ENCODE peak calls at places on chromosome 11, in five cellular contexts. One of them, this sample, is unnamed.

GRCh38 chr11:40032331-40032730 is 1427.1 kb downstream of the LRRC4C start:
- DNase-seq in heart left ventricle: no peak
- DNase-seq in GM20000: no peak
- DNase-seq in mesendoderm: peak
- DNase-seq in NCI-H774: no peak
- DNase-seq in this sample: no peak

GRCh38 chr11:134951305-134951700 is 539.3 kb upstream of the B3GAT1 start:
- DNase-seq in heart left ventricle: no peak
- DNase-seq in GM20000: no peak
- DNase-seq in mesendoderm: peak
- DNase-seq in NCI-H774: no peak
- DNase-seq in this sample: peak

GRCh38 chr11:13963949-13964770 is 1.6 kb downstream of the SPON1 start:
- DNase-seq in heart left ventricle: peak
- DNase-seq in GM20000: peak
- DNase-seq in mesendoderm: peak
- DNase-seq in NCI-H774: no peak
- DNase-seq in this sample: no peak

GRCh38 chr11:75639752-75640151 is 29.1 kb downstream of the MAP6 start:
- DNase-seq in heart left ventricle: peak
- DNase-seq in GM20000: no peak
- DNase-seq in mesendoderm: peak
- DNase-seq in NCI-H774: peak
- DNase-seq in this sample: no peak

GRCh38 chr11:77231800-77232199 is 69.7 kb downstream of the GDPD4 start:
- DNase-seq in heart left ventricle: no peak
- DNase-seq in GM20000: no peak
- DNase-seq in mesendoderm: no peak
- DNase-seq in NCI-H774: no peak
- DNase-seq in this sample: no peak

GRCh38 chr11:6584528-6584927 is 18.9 kb downstream of the RRP8 start:
- DNase-seq in heart left ventricle: no peak
- DNase-seq in GM20000: no peak
- DNase-seq in mesendoderm: no peak
- DNase-seq in NCI-H774: no peak
- DNase-seq in this sample: no peak

GRCh38 chr11:74971424-74971823 is 17.3 kb upstream of the NEU3 start:
- DNase-seq in heart left ventricle: no peak
- DNase-seq in GM20000: no peak
- DNase-seq in mesendoderm: no peak
- DNase-seq in NCI-H774: no peak
- DNase-seq in this sample: no peak

GRCh38 chr11:60265373-60266214 is 14.9 kb upstream of the MS4A4A start:
- DNase-seq in heart left ventricle: no peak
- DNase-seq in GM20000: peak
- DNase-seq in mesendoderm: peak
- DNase-seq in NCI-H774: peak
- DNase-seq in this sample: peak

GRCh38 chr11:107043242-107043991 is 25.1 kb upstream of the GUCY1A2 start:
- DNase-seq in heart left ventricle: no peak
- DNase-seq in GM20000: peak
- DNase-seq in mesendoderm: peak
- DNase-seq in NCI-H774: no peak
- DNase-seq in this sample: no peak

GRCh38 chr11:64244107-64244506 is 2.6 kb downstream of the PPP1R14B start:
- DNase-seq in heart left ventricle: no peak
- DNase-seq in GM20000: no peak
- DNase-seq in mesendoderm: no peak
- DNase-seq in NCI-H774: no peak
- DNase-seq in this sample: peak

GRCh38 chr11:24478718-24479117 is 18.1 kb upstream of the LUZP2 start:
- DNase-seq in heart left ventricle: no peak
- DNase-seq in GM20000: no peak
- DNase-seq in mesendoderm: no peak
- DNase-seq in NCI-H774: no peak
- DNase-seq in this sample: no peak

GRCh38 chr11:113666584-113666983 is 39.5 kb downstream of the TMPRSS5 start:
- DNase-seq in heart left ventricle: no peak
- DNase-seq in GM20000: no peak
- DNase-seq in mesendoderm: no peak
- DNase-seq in NCI-H774: no peak
- DNase-seq in this sample: no peak

GRCh38 chr11:69841859-69842698 is 22.9 kb upstream of the FGF3 start:
- DNase-seq in heart left ventricle: no peak
- DNase-seq in GM20000: no peak
- DNase-seq in mesendoderm: peak
- DNase-seq in NCI-H774: no peak
- DNase-seq in this sample: peak

GRCh38 chr11:32118025-32118974 is 27.4 kb downstream of the RCN1 start:
- DNase-seq in heart left ventricle: no peak
- DNase-seq in GM20000: no peak
- DNase-seq in mesendoderm: no peak
- DNase-seq in NCI-H774: no peak
- DNase-seq in this sample: no peak

GRCh38 chr11:65551572-65552398 is 6.4 kb downstream of the LTBP3 start:
- DNase-seq in heart left ventricle: peak
- DNase-seq in GM20000: peak
- DNase-seq in mesendoderm: peak
- DNase-seq in NCI-H774: peak
- DNase-seq in this sample: peak

GRCh38 chr11:65719887-65720236 is 736 bp downstream of the RNASEH2C start:
- DNase-seq in heart left ventricle: no peak
- DNase-seq in GM20000: no peak
- DNase-seq in mesendoderm: no peak
- DNase-seq in NCI-H774: no peak
- DNase-seq in this sample: peak

GRCh38 chr11:110777765-110778164 is 65.5 kb upstream of the ARHGAP20 start:
- DNase-seq in heart left ventricle: no peak
- DNase-seq in GM20000: no peak
- DNase-seq in mesendoderm: no peak
- DNase-seq in NCI-H774: no peak
- DNase-seq in this sample: no peak

GRCh38 chr11:98568011-98568410 is 452.7 kb upstream of the CNTN5 start:
- DNase-seq in heart left ventricle: no peak
- DNase-seq in GM20000: no peak
- DNase-seq in mesendoderm: no peak
- DNase-seq in NCI-H774: no peak
- DNase-seq in this sample: no peak

GRCh38 chr11:63762662-63763505 is 5.7 kb downstream of the ZFTA start:
- DNase-seq in heart left ventricle: peak
- DNase-seq in GM20000: peak
- DNase-seq in mesendoderm: peak
- DNase-seq in NCI-H774: no peak
- DNase-seq in this sample: no peak

GRCh38 chr11:35950082-35950481 is 6.2 kb downstream of the LDLRAD3 start:
- DNase-seq in heart left ventricle: no peak
- DNase-seq in GM20000: no peak
- DNase-seq in mesendoderm: no peak
- DNase-seq in NCI-H774: no peak
- DNase-seq in this sample: no peak

GRCh38 chr11:9351321-9351881 is 33.1 kb upstream of the IPO7 start:
- DNase-seq in heart left ventricle: peak
- DNase-seq in GM20000: no peak
- DNase-seq in mesendoderm: peak
- DNase-seq in NCI-H774: no peak
- DNase-seq in this sample: no peak

GRCh38 chr11:2926611-2927492 is 2.4 kb downstream of the PHLDA2 start:
- DNase-seq in heart left ventricle: no peak
- DNase-seq in GM20000: no peak
- DNase-seq in mesendoderm: no peak
- DNase-seq in NCI-H774: no peak
- DNase-seq in this sample: no peak

GRCh38 chr11:126628790-126629621 is 273.5 kb downstream of the ST3GAL4 start:
- DNase-seq in heart left ventricle: no peak
- DNase-seq in GM20000: no peak
- DNase-seq in mesendoderm: peak
- DNase-seq in NCI-H774: no peak
- DNase-seq in this sample: peak

GRCh38 chr11:67617243-67617953 is 10.7 kb downstream of the NDUFV1 start:
- DNase-seq in heart left ventricle: no peak
- DNase-seq in GM20000: no peak
- DNase-seq in mesendoderm: no peak
- DNase-seq in NCI-H774: no peak
- DNase-seq in this sample: no peak

GRCh38 chr11:99418927-99419707 is 398.4 kb downstream of the CNTN5 start:
- DNase-seq in heart left ventricle: no peak
- DNase-seq in GM20000: no peak
- DNase-seq in mesendoderm: peak
- DNase-seq in NCI-H774: no peak
- DNase-seq in this sample: no peak

GRCh38 chr11:3120071-3120792 is 44.9 kb downstream of the OSBPL5 start:
- DNase-seq in heart left ventricle: peak
- DNase-seq in GM20000: no peak
- DNase-seq in mesendoderm: no peak
- DNase-seq in NCI-H774: no peak
- DNase-seq in this sample: no peak

GRCh38 chr11:31922450-31922849 is 111.3 kb upstream of the PAX6 start:
- DNase-seq in heart left ventricle: no peak
- DNase-seq in GM20000: peak
- DNase-seq in mesendoderm: no peak
- DNase-seq in NCI-H774: no peak
- DNase-seq in this sample: no peak

GRCh38 chr11:118522571-118523072 is 4.7 kb upstream of the TTC36 start:
- DNase-seq in heart left ventricle: no peak
- DNase-seq in GM20000: no peak
- DNase-seq in mesendoderm: peak
- DNase-seq in NCI-H774: no peak
- DNase-seq in this sample: no peak

GRCh38 chr11:111302298-111302697 is 4.0 kb downstream of the POU2AF3 start:
- DNase-seq in heart left ventricle: no peak
- DNase-seq in GM20000: no peak
- DNase-seq in mesendoderm: no peak
- DNase-seq in NCI-H774: no peak
- DNase-seq in this sample: peak

GRCh38 chr11:87422566-87422965 is 384.8 kb downstream of the TMEM135 start:
- DNase-seq in heart left ventricle: no peak
- DNase-seq in GM20000: no peak
- DNase-seq in mesendoderm: peak
- DNase-seq in NCI-H774: no peak
- DNase-seq in this sample: no peak

GRCh38 chr11:75077316-75077715 is 19.4 kb downstream of the OR2AT4 start:
- DNase-seq in heart left ventricle: no peak
- DNase-seq in GM20000: no peak
- DNase-seq in mesendoderm: no peak
- DNase-seq in NCI-H774: no peak
- DNase-seq in this sample: no peak

GRCh38 chr11:35662061-35662648 is 420 bp upstream of the TRIM44 start:
- DNase-seq in heart left ventricle: no peak
- DNase-seq in GM20000: peak
- DNase-seq in mesendoderm: no peak
- DNase-seq in NCI-H774: no peak
- DNase-seq in this sample: peak

GRCh38 chr11:35142481-35143207 is 3.7 kb downstream of the CD44 start:
- DNase-seq in heart left ventricle: no peak
- DNase-seq in GM20000: peak
- DNase-seq in mesendoderm: no peak
- DNase-seq in NCI-H774: no peak
- DNase-seq in this sample: peak

GRCh38 chr11:9280655-9281301 is 15.6 kb upstream of the DENND5A start:
- DNase-seq in heart left ventricle: no peak
- DNase-seq in GM20000: peak
- DNase-seq in mesendoderm: no peak
- DNase-seq in NCI-H774: peak
- DNase-seq in this sample: peak

GRCh38 chr11:61509058-61510029 is 795 bp downstream of the LRRC10B start:
- DNase-seq in heart left ventricle: peak
- DNase-seq in GM20000: peak
- DNase-seq in mesendoderm: peak
- DNase-seq in NCI-H774: peak
- DNase-seq in this sample: peak

GRCh38 chr11:120212926-120213325 is 2.1 kb downstream of the OAF start:
- DNase-seq in heart left ventricle: no peak
- DNase-seq in GM20000: no peak
- DNase-seq in mesendoderm: no peak
- DNase-seq in NCI-H774: no peak
- DNase-seq in this sample: no peak

GRCh38 chr11:115941044-115941443 is 436.8 kb upstream of the CADM1 start:
- DNase-seq in heart left ventricle: no peak
- DNase-seq in GM20000: no peak
- DNase-seq in mesendoderm: no peak
- DNase-seq in NCI-H774: no peak
- DNase-seq in this sample: no peak